ENCODE peak calls at places on chromosomes 1 and 21, in nine cellular contexts. Y is sigmoid colon, V is stomach, Z is transverse colon, D is endothelial cell of umbilical vein, R is GM23338, U is HCT116, X is Panc1, J is esophagus muscularis mucosa. M is an unnamed sample. For H3K27me3, the result is how much of the 10 kb centered on the place peaks cover.

GRCh38 chr1:186498695-186499389 is 37.9 kb upstream of the PDC start:
- DNase-seq in J (no peak), U (no peak), Y (no peak), D (peak), X (no peak), R (no peak), Z (no peak), V (no peak), M (no peak)

GRCh38 chr1:99869304-99869703 is 19.1 kb downstream of the AGL start:
- DNase-seq in D (no peak), J (no peak), Z (no peak), U (no peak), V (no peak), Y (no peak), R (no peak), X (no peak), M (peak)

GRCh38 chr1:201766117-201766863 is 62.7 kb upstream of the IPO9 start:
- DNase-seq in V (no peak), R (no peak), J (no peak), X (no peak), D (no peak), Y (no peak), U (no peak), Z (no peak), M (no peak)

GRCh38 chr1:11566042-11566825 is 87.3 kb downstream of the DISP3 start:
- DNase-seq in J (no peak), Y (no peak), Z (no peak), V (no peak), U (no peak), D (no peak), X (no peak), R (no peak), M (no peak)

GRCh38 chr1:204806943-204807624 is 63.6 kb upstream of the NFASC start:
- DNase-seq in Y (peak), X (peak), U (peak), R (peak), J (peak), Z (peak), D (peak), V (peak), M (peak)

GRCh38 chr1:51439053-51439452 is 80.0 kb downstream of the EPS15 start:
- DNase-seq in J (no peak), D (no peak), R (no peak), X (no peak), V (no peak), Z (no peak), Y (no peak), U (no peak), M (no peak)

GRCh38 chr1:80534606-80535360 is 1266.0 kb upstream of the ADGRL2 start:
- DNase-seq in Y (no peak), D (no peak), X (no peak), R (no peak), J (no peak), U (peak), V (no peak), Z (no peak), M (no peak)

GRCh38 chr1:185720633-185721272 is 13.4 kb upstream of the HMCN1 start:
- DNase-seq in Z (no peak), X (no peak), U (peak), D (peak), J (no peak), Y (no peak), V (no peak), R (peak), M (no peak)

GRCh38 chr1:148357037-148357436 is 126.1 kb downstream of the PPIAL4G start:
- DNase-seq in J (no peak), V (no peak), Z (no peak), X (no peak), D (no peak), R (no peak), Y (no peak), U (no peak), M (no peak)

GRCh38 chr21:30779269-30779668 is 24.0 kb upstream of the KRTAP21-1 start:
- DNase-seq in J (no peak), Y (no peak), X (no peak), V (no peak), Z (no peak), D (no peak), R (no peak), U (no peak), M (no peak)

GRCh38 chr21:42527489-42528158 is 14.0 kb downstream of the SLC37A1 start:
- DNase-seq in Y (no peak), R (no peak), U (no peak), D (no peak), V (no peak), X (no peak), Z (no peak), J (no peak), M (no peak)

GRCh38 chr1:187689137-187689536 is 860.4 kb downstream of the PLA2G4A start:
- DNase-seq in X (no peak), V (peak), Y (no peak), D (peak), Z (no peak), U (no peak), R (no peak), J (no peak), M (no peak)

GRCh38 chr1:227317541-227318002 is 720 bp downstream of the CDC42BPA start:
- DNase-seq in R (peak), J (no peak), Z (peak), X (no peak), D (peak), Y (peak), U (no peak), V (no peak), M (no peak)

GRCh38 chr1:212413902-212414327 is 771 bp downstream of the PACC1 start:
- DNase-seq in Z (no peak), U (no peak), X (no peak), J (no peak), R (no peak), Y (no peak), V (no peak), D (no peak), M (no peak)

GRCh38 chr1:41678141-41678878 is 193.8 kb upstream of the EDN2 start:
- DNase-seq in Z (no peak), Y (peak), X (no peak), J (no peak), U (no peak), D (no peak), V (no peak), R (no peak), M (no peak)

GRCh38 chr21:29256125-29256895 is 42.4 kb upstream of the BACH1 start:
- DNase-seq in Y (no peak), U (no peak), Z (no peak), J (no peak), D (peak), R (no peak), V (no peak), X (no peak), M (no peak)

GRCh38 chr1:184539580-184539979 is 152.8 kb downstream of the C1orf21 start:
- DNase-seq in R (no peak), U (no peak), X (no peak), V (no peak), J (no peak), Y (no peak), D (no peak), Z (no peak), M (no peak)
- H3K27me3 ChIP-seq in R (under half), U (under half), X (under half), V (under half), J (under half), Y (under half), D (under half), Z (under half), M (under half)

DNA sequence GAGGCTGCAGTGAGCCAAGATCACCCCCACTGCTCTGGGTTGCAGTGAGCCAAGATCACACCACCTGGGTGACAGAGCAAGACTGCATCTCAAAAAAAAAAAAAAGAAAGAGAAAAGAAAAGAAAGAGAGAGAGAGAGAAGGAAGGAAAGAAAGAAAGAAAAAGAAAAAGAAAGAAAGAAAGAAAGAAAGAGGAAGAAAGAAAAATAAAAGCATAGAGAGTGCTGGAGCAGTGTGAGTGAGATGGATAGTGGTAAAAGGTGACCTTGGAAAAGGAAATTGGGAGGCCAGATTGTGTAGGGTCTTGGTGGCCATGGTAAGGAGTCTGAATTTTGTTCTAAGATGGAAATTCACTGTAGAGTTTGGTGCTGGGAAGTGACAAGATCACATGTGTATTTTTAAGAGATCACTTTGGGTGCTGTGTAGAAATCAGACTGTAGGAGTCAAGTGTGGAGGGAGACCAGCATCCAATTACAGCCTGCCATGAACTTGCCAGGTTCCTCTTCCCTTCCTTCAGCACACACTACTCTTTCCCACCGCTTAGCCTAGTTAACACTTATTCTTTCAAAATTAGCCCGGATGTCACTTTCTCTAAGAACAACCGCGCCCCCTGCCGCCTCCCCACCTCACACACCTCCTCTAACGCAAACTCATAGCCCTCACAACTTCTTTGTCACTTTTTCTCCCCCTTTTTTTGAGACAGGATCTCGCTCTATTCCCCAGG is 17.9 kb downstream of the MTX1 start:
- DNase-seq in Y (peak), X (no peak), Z (peak), J (peak), D (peak), R (peak), V (peak), U (peak), M (peak)
- TF ChIP-seq POLR2AphosphoS5 in Y (no peak), X (no peak), Z (no peak), J (peak), D (no peak), R (no peak), V (no peak), U (no peak), M (no peak)

DNA sequence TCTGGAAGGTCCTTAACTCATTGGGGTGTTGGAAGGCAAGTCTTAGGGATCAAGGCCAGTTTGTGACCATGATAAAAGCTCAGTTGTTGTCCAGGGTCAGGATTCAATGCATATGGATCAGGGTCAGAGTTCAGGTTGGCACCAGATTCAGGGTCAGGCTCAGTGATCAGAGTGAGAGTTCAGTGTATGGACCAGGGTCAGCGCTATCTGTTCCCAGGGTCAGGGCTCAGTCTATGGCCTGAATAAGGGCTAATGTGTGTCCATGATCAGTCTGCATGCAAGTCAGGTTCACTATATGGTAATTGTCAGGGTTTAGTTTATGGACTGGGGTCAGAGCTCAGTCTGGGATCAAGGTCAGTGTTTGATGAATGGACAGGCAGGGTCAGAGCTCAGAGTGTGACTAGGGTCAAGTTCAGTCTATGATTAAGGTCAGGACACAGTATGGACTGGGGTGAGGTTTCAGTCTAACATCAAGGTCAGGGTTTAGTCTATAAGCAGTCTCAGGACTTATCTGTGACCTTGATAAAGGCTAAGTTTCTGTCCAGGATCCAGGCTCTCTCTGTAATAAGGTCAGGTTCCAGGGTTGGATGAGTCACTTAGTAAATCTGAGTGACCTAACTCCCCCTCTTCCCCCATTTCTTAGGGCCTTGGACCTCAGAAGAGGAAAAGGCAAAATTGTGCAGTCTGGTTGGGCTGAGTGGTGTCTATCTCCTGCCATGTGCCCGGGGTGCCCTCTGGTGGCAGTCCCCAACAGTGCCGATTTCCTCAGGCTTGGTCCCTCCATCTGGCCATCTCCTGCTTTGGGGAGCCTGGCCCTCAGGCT is 23.8 kb downstream of the KNCN start:
- DNase-seq in Z (peak), J (peak), R (peak), Y (peak), V (peak), D (peak), U (peak), X (peak), M (peak)
- H3K27me3 ChIP-seq in Z (under half), J (half or more), R (half or more), Y (under half), V (under half), D (half or more), U (under half), X (under half), M (under half)

GRCh38 chr1:154326546-154327465 is 1.5 kb downstream of the ATP8B2 start:
- DNase-seq in Z (no peak), D (peak), Y (peak), J (peak), V (no peak), R (no peak), U (no peak), X (no peak), M (no peak)

GRCh38 chr1:154325583-154326545 is 539 bp downstream of the ATP8B2 start:
- DNase-seq in U (peak), D (peak), J (peak), Y (peak), X (no peak), V (peak), R (peak), Z (peak), M (no peak)

GRCh38 chr1:154323493-154323892 is 1.8 kb upstream of the ATP8B2 start:
- DNase-seq in X (no peak), D (no peak), V (no peak), J (no peak), R (no peak), Z (no peak), Y (no peak), U (no peak), M (no peak)

GRCh38 chr1:154324241-154324640 is 1.1 kb upstream of the ATP8B2 start:
- DNase-seq in V (no peak), Y (no peak), Z (no peak), J (no peak), U (no peak), R (no peak), D (no peak), X (no peak), M (no peak)

DNA sequence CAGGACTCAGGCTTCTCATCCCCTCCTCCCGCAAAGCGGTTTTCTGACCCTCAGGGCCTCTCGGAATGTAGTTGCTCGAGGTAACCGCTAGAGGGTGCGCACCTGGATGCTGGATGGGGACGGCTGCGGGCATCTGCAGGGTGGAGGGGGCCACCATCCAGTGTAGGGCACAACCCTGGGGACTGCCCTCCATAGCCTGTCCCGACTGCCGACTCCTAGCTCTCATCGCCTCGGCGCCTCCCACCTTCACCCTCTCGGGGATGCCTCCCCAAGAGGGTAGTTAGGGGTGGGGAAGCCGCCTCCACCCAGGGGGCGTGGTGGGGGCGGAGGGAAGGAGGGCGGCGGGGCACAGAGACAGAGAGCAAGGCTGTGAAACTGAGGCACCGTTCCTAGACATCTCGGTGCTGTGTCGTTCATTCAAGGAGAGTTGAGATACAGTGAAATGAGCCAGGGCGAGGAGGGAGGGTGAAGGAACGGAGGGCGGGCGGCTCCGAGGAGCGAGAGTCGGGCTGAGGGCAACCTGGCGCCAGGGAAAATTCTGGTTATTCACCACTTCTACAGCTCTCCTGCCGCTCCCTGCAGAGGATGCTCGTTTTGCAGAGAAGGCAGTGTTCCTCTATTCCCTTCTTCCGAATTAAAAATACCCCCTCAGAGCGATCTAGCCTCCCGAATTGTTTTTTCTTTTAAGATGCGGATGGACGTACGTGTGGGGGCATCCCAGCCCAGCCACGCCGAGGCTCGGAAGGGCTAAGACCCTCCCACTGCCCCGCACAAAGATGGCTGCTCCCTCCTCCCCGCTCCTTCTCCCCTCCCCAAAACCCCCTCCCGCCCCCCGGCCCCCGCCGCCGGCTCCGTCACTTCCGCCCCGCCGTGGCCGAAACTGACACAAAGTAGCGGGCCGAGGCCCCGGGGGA is at the start of gene ATP8B2:
- DNase-seq in Z (peak), Y (peak), R (peak), X (peak), J (peak), V (peak), D (peak), U (peak), M (peak)
- TF ChIP-seq POLR2AphosphoS5 in Z (no peak), Y (peak), R (peak), X (no peak), J (peak), V (peak), D (no peak), U (no peak), M (no peak)

GRCh38 chr1:9670085-9670484 is 18.6 kb downstream of the PIK3CD start:
- DNase-seq in U (no peak), R (no peak), D (no peak), Y (no peak), Z (no peak), X (no peak), J (no peak), V (no peak), M (no peak)
- H3K27me3 ChIP-seq in U (under half), R (under half), D (under half), Y (under half), Z (under half), X (under half), J (under half), V (under half), M (under half)

DNA sequence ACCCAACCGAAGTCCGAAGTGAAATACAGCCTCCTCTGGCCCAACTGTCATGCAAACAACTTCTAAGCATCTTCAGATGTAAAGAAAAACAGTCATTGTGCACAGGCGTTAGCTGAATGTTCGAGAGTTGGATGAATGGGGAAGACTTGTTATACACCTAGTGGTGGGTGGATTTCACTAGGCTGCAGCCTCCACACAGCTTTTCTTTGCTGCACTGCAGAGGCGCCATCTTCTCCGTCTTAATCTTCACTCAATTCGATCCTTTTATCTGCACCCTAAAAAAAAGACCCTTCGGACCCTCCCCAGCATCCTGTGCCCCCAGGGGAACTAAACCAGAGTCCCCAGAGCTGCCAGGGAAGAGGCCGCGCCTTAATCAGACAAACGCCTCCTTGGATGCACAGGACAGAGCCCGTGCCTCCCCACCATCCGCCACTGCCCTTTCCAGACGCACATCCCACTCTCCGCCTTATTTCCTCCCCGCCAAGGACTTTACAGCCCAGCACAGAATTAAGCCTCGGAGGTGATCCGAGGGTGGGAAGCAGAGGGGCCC is 1.4 kb downstream of the APP start:
- DNase-seq in R (peak), J (no peak), U (peak), Y (peak), V (peak), D (peak), Z (peak), X (no peak), M (no peak)
- TF ChIP-seq POLR2AphosphoS5 in R (no peak), J (no peak), U (no peak), Y (peak), V (peak), D (no peak), Z (no peak), X (no peak), M (no peak)

GRCh38 chr1:50426702-50427085 is 3.5 kb upstream of the DMRTA2 start:
- DNase-seq in R (peak), Z (no peak), Y (no peak), J (peak), D (no peak), V (no peak), U (no peak), X (no peak), M (no peak)

GRCh38 chr1:50424940-50425375 is 1.7 kb upstream of the DMRTA2 start:
- DNase-seq in U (no peak), J (no peak), R (peak), D (no peak), Y (no peak), V (no peak), X (no peak), Z (no peak), M (no peak)

GRCh38 chr1:50426108-50426700 is 3.0 kb upstream of the DMRTA2 start:
- DNase-seq in X (no peak), R (peak), D (no peak), V (no peak), Y (no peak), J (peak), U (no peak), Z (no peak), M (no peak)

GRCh38 chr1:50424045-50424939 is 1.0 kb upstream of the DMRTA2 start:
- DNase-seq in R (peak), Z (no peak), U (no peak), D (peak), X (no peak), V (no peak), Y (no peak), J (peak), M (no peak)

DNA sequence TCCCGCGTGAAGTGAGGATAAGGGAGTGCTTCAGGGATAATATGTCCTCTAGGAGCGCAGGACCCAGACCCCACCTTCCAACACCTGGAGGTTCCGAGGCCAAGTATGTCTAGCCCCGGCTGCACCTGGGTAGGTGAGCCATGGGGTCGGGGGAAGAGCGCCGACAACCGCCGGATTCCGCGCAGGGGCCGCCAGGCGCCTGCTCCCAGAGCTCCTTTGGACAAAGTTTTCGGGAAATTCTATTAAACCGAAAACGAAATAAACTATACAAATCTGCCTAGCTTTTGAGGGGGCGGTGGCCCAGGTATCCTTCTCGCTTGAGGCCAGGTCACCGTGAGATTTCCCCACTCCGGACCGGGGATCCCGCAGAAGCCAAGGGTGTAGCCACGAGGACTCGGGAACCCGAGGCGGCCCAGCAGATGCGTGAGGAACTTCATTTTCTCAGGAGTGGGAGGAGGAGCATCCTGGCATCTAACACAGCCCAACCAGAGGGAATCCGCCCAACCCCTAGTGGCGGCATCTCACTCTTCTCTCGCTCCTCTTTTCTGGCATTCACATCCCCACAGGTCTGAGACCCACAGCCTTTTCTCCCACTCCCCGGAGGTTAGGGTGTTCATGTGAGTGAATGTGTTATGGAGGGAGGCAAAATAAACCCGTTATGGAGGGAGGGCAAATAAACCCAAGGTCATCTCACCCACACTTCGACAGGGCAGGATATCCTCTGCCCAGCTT is 2.3 kb upstream of the DMRTA2 start:
- DNase-seq in U (no peak), R (peak), V (no peak), X (no peak), Y (no peak), D (no peak), J (no peak), Z (no peak), M (no peak)
- H3K27me3 ChIP-seq in U (under half), R (half or more), V (half or more), X (under half), Y (half or more), D (half or more), J (half or more), Z (half or more), M (half or more)